ENCODE peak calls at places on chromosomes 2 and 18, in six cellular contexts. One of them, this sample, is unnamed.

GRCh38 chr2:190574169-190574568 is 39.6 kb upstream of the NEMP2 start:
- DNase-seq in spleen: no peak
- DNase-seq in lower leg skin: no peak
- DNase-seq in H9: no peak
- DNase-seq in left lung: no peak
- DNase-seq in GM12864: no peak
- DNase-seq in this sample: no peak

GRCh38 chr2:205464681-205465080 is 217.6 kb upstream of the NRP2 start:
- DNase-seq in spleen: no peak
- DNase-seq in lower leg skin: no peak
- DNase-seq in H9: no peak
- DNase-seq in left lung: no peak
- DNase-seq in GM12864: no peak
- DNase-seq in this sample: no peak

GRCh38 chr2:23595601-23596251 is 210.7 kb downstream of the KLHL29 start:
- DNase-seq in spleen: peak; percentile 64
- DNase-seq in lower leg skin: no peak
- DNase-seq in H9: no peak
- DNase-seq in left lung: no peak
- DNase-seq in GM12864: no peak
- DNase-seq in this sample: no peak

GRCh38 chr2:444937-445884 is 157.3 kb upstream of the ALKAL2 start:
- DNase-seq in spleen: no peak
- DNase-seq in lower leg skin: no peak
- DNase-seq in H9: no peak
- DNase-seq in left lung: no peak
- DNase-seq in GM12864: no peak
- DNase-seq in this sample: no peak

GRCh38 chr2:232058063-232058877 is 96.8 kb downstream of the DIS3L2 start:
- DNase-seq in spleen: no peak
- DNase-seq in lower leg skin: no peak
- DNase-seq in H9: no peak
- DNase-seq in left lung: no peak
- DNase-seq in GM12864: no peak
- DNase-seq in this sample: peak; percentile 24

GRCh38 chr2:196987298-196987653 is 60.8 kb upstream of the PGAP1 start:
- DNase-seq in spleen: no peak
- DNase-seq in lower leg skin: no peak
- DNase-seq in H9: no peak
- DNase-seq in left lung: no peak
- DNase-seq in GM12864: no peak
- DNase-seq in this sample: no peak

GRCh38 chr2:43321446-43321845 is 95.0 kb upstream of the ZFP36L2 start:
- DNase-seq in spleen: no peak
- DNase-seq in lower leg skin: no peak
- DNase-seq in H9: no peak
- DNase-seq in left lung: no peak
- DNase-seq in GM12864: no peak
- DNase-seq in this sample: no peak

GRCh38 chr2:164599954-164600589 is 21.2 kb downstream of the GRB14 start:
- DNase-seq in spleen: no peak
- DNase-seq in lower leg skin: no peak
- DNase-seq in H9: peak; percentile 46
- DNase-seq in left lung: no peak
- DNase-seq in GM12864: peak; percentile 29
- DNase-seq in this sample: peak; percentile 33

GRCh38 chr2:205730701-205731271 is 48.5 kb downstream of the NRP2 start:
- DNase-seq in spleen: no peak
- DNase-seq in lower leg skin: no peak
- DNase-seq in H9: no peak
- DNase-seq in left lung: no peak
- DNase-seq in GM12864: no peak
- DNase-seq in this sample: no peak

GRCh38 chr2:42254186-42254911 is 85.2 kb downstream of the EML4 start:
- DNase-seq in spleen: no peak
- DNase-seq in lower leg skin: no peak
- DNase-seq in H9: no peak
- DNase-seq in left lung: no peak
- DNase-seq in GM12864: no peak
- DNase-seq in this sample: no peak

GRCh38 chr18:59516356-59517155 is 157.5 kb upstream of the LMAN1 start:
- DNase-seq in spleen: no peak
- DNase-seq in lower leg skin: peak; percentile 75
- DNase-seq in H9: no peak
- DNase-seq in left lung: no peak
- DNase-seq in GM12864: no peak
- DNase-seq in this sample: no peak

GRCh38 chr2:232231514-232231913 is 147.0 kb upstream of the ALPP start:
- DNase-seq in spleen: no peak
- DNase-seq in lower leg skin: no peak
- DNase-seq in H9: peak; percentile 61
- DNase-seq in left lung: no peak
- DNase-seq in GM12864: no peak
- DNase-seq in this sample: no peak

GRCh38 chr2:145524836-145525235 is 1004.9 kb upstream of the ZEB2 start:
- DNase-seq in spleen: no peak
- DNase-seq in lower leg skin: no peak
- DNase-seq in H9: no peak
- DNase-seq in left lung: no peak
- DNase-seq in GM12864: no peak
- DNase-seq in this sample: no peak

GRCh38 chr2:68362069-68362468 is 3.0 kb upstream of the PLEK start:
- DNase-seq in spleen: peak; percentile 94
- DNase-seq in lower leg skin: peak; percentile 53
- DNase-seq in H9: peak; percentile 71
- DNase-seq in left lung: peak; percentile 90
- DNase-seq in GM12864: peak; percentile 82
- DNase-seq in this sample: peak; percentile 59

GRCh38 chr2:68356599-68357239 is 8.4 kb upstream of the PLEK start:
- DNase-seq in spleen: no peak
- DNase-seq in lower leg skin: no peak
- DNase-seq in H9: no peak
- DNase-seq in left lung: no peak
- DNase-seq in GM12864: no peak
- DNase-seq in this sample: no peak

GRCh38 chr2:68357608-68358337 is 7.3 kb upstream of the PLEK start:
- DNase-seq in spleen: no peak
- DNase-seq in lower leg skin: no peak
- DNase-seq in H9: peak; percentile 81
- DNase-seq in left lung: no peak
- DNase-seq in GM12864: no peak
- DNase-seq in this sample: peak; percentile 57

GRCh38 chr2:68362749-68363148 is 2.3 kb upstream of the PLEK start:
- DNase-seq in spleen: no peak
- DNase-seq in lower leg skin: no peak
- DNase-seq in H9: no peak
- DNase-seq in left lung: no peak
- DNase-seq in GM12864: no peak
- DNase-seq in this sample: no peak

DNA sequence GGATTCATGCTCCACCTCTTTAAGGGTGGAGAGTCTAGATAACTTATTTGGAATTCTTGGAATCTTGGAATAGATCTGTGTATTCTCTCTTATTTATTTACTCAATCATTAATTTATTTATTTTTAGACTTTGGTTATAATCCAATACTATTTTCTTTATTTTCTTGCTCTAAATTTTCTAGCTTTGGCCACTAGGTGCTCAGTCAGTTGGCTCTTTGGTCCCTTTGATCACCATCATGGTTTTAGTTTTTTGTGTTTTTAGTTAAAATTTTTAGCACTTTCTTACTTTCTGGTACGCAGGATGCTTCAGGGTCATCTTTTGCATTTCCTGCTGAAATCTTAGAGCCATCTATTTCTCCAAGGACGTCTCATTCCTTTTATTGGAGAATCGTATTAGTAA is 5.2 kb upstream of the PLEK start:
- DNase-seq in spleen: no peak
- DNase-seq in lower leg skin: no peak
- DNase-seq in H9: no peak
- DNase-seq in left lung: no peak
- DNase-seq in GM12864: no peak
- DNase-seq in this sample: no peak
- TF ChIP-seq CTCF in spleen: no peak
- TF ChIP-seq CTCF in lower leg skin: no peak
- TF ChIP-seq CTCF in H9: peak; percentile 49
- TF ChIP-seq CTCF in left lung: no peak
- TF ChIP-seq CTCF in GM12864: peak; percentile 9
- TF ChIP-seq CTCF in this sample: no peak

DNA sequence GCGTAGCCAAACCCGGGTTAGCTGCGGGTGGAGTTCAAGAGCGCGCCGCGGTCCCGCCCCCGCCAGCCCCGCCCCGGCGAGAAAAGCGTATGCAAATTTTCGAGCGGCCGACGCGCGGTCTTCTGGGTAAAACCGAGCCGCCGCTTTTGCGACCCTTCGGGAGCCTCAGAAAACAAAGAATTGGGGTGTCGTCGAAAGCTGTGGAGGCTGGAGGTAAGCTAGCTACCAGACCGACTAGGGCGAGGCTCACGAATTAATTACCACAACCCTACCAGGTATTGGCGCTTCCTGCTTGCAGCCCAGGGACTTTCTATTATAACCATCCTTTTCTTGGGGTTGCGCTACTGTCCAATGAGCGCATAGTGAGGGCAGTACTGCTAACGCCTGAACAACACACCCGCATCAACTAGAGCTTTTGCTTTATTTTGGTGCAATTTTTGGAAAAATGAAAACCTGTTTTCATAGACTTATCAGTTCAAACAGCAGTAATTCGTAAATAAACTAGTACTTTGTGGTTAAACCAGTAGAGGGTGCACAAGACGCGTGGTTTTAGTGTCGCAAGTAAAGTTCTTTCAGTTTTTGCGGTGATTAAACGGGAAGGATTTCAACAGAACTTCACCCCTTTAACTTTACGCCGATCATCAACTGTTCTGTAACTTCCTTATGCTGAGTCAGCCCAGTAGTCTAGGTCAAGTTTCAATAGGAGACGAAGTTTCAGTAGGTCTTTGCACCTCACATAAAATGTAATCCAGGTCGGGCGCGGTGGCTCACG is at the start of gene RNU4ATAC:
- DNase-seq in spleen: peak; percentile 96
- DNase-seq in lower leg skin: peak; percentile 82
- DNase-seq in H9: peak; percentile 86
- DNase-seq in left lung: peak; percentile 95
- DNase-seq in GM12864: peak; percentile 95
- DNase-seq in this sample: peak; percentile 84
- TF ChIP-seq CTCF in spleen: peak; percentile 86
- TF ChIP-seq CTCF in lower leg skin: no peak
- TF ChIP-seq CTCF in H9: peak; percentile 76
- TF ChIP-seq CTCF in left lung: peak; percentile 45
- TF ChIP-seq CTCF in GM12864: peak; percentile 59
- TF ChIP-seq CTCF in this sample: peak; percentile 51

DNA sequence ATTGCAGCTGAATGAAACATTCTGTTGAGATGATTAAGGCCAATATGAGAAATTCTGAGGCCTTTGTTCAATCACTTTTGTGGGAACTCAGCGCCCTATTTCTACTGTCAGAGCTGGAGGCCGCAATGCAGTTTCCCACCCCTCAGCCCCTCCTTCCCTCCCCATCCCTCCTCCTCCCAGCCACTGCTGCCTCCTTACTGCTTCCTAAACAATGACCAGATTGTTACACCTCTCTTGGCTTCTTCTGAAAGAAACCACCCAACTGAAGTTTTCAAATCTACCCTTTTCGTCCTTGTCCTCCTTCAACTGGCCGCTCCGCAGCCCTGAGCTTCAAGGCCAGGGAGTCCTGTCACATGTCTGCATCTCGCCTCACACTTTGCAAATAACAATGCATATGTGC is 36.7 kb upstream of the MAPK4 start:
- DNase-seq in spleen: no peak
- DNase-seq in lower leg skin: no peak
- DNase-seq in H9: no peak
- DNase-seq in left lung: no peak
- DNase-seq in GM12864: no peak
- DNase-seq in this sample: no peak
- TF ChIP-seq CTCF in spleen: no peak
- TF ChIP-seq CTCF in lower leg skin: no peak
- TF ChIP-seq CTCF in H9: no peak
- TF ChIP-seq CTCF in left lung: no peak
- TF ChIP-seq CTCF in GM12864: no peak
- TF ChIP-seq CTCF in this sample: no peak

GRCh38 chr18:12377556-12378553 is 828 bp upstream of the AFG3L2 start:
- DNase-seq in spleen: no peak
- DNase-seq in lower leg skin: no peak
- DNase-seq in H9: no peak
- DNase-seq in left lung: no peak
- DNase-seq in GM12864: no peak
- DNase-seq in this sample: no peak
- TF ChIP-seq CTCF in spleen: peak; percentile 49
- TF ChIP-seq CTCF in lower leg skin: no peak
- TF ChIP-seq CTCF in H9: peak; percentile 38
- TF ChIP-seq CTCF in left lung: no peak
- TF ChIP-seq CTCF in GM12864: peak; percentile 14
- TF ChIP-seq CTCF in this sample: no peak

GRCh38 chr2:219886615-219887014 is 259.2 kb downstream of the SLC4A3 start:
- DNase-seq in spleen: no peak
- DNase-seq in lower leg skin: no peak
- DNase-seq in H9: peak; percentile 31
- DNase-seq in left lung: no peak
- DNase-seq in GM12864: no peak
- DNase-seq in this sample: no peak
- TF ChIP-seq CTCF in spleen: no peak
- TF ChIP-seq CTCF in lower leg skin: no peak
- TF ChIP-seq CTCF in H9: peak; percentile 62
- TF ChIP-seq CTCF in left lung: no peak
- TF ChIP-seq CTCF in GM12864: no peak
- TF ChIP-seq CTCF in this sample: no peak

DNA sequence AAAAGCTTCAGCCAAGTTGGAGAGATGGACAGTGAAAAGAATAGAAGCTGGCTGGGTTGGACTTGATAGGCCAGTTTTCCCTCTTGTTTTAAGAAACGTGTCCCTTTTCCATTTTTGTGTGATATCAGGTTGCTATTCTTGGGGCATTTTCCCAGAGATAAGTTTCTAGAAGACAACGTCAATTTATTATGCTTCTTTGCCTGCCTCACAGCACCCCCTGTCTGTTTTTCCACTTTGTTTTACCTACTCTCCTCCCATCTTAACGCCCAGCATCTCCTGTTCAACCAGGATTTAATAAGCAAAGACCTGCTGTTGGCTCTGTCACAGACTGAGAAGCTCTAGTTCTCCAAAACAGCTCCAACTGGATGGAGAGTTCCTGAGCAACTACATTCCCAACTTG is 317.8 kb upstream of the ZNF521 start:
- DNase-seq in spleen: no peak
- DNase-seq in lower leg skin: no peak
- DNase-seq in H9: no peak
- DNase-seq in left lung: no peak
- DNase-seq in GM12864: no peak
- DNase-seq in this sample: no peak
- TF ChIP-seq CTCF in spleen: no peak
- TF ChIP-seq CTCF in lower leg skin: no peak
- TF ChIP-seq CTCF in H9: peak; percentile 47
- TF ChIP-seq CTCF in left lung: no peak
- TF ChIP-seq CTCF in GM12864: no peak
- TF ChIP-seq CTCF in this sample: peak; percentile 14

DNA sequence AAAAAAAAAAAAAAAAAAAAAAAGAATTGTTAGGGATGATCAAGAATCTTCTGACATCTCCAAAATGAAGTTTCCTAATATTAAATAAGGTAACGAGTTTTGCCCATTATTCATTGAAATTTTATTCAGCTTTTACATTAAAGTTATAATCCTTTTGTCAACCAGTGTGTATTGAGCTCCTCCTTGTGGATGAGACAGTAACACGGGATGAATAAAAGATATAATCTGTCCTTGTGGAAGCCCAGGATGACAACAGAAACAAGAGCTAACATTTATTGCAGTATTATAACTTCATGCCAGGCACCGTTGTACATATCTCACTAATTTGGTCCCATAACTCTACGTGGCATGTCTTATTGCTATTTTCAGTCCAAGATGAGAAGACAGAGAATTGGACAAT is 33.4 kb upstream of the SERPINB7 start:
- DNase-seq in spleen: no peak
- DNase-seq in lower leg skin: no peak
- DNase-seq in H9: no peak
- DNase-seq in left lung: no peak
- DNase-seq in GM12864: no peak
- DNase-seq in this sample: no peak
- TF ChIP-seq CTCF in spleen: no peak
- TF ChIP-seq CTCF in lower leg skin: no peak
- TF ChIP-seq CTCF in H9: peak; percentile 54
- TF ChIP-seq CTCF in left lung: no peak
- TF ChIP-seq CTCF in GM12864: no peak
- TF ChIP-seq CTCF in this sample: peak; percentile 13